ENCODE peak calls at places on chromosomes 16 and 17, in six cellular contexts. F is breast epithelium, O is Peyer's patch, W is spleen, Z is HepG2, T is transverse colon. Q is an unnamed sample.
A peak's percentile ranks its signal among the peaks of the same experiment; 100 is the strongest.

GRCh38 chr17:44351464-44351863 is 6.4 kb downstream of the GRN start:
- DNase-seq in F (no peak), O (no peak), W (no peak), Z (no peak), T (no peak), Q (no peak)

GRCh38 chr16:79104567-79104966 is 496.0 kb downstream of the MAF start:
- DNase-seq in F (no peak), O (no peak), W (no peak), Z (no peak), T (no peak), Q (no peak)

GRCh38 chr16:52498640-52499039 is 48.3 kb downstream of the TOX3 start:
- DNase-seq in F (no peak), O (no peak), W (no peak), Z (no peak), T (peak; percentile 48), Q (no peak)

GRCh38 chr16:73813523-73813922 is 483.1 kb upstream of the PSMD7 start:
- DNase-seq in F (no peak), O (no peak), W (no peak), Z (no peak), T (no peak), Q (no peak)

GRCh38 chr17:65268832-65269231 is 131.7 kb downstream of the RGS9 start:
- DNase-seq in F (no peak), O (no peak), W (no peak), Z (no peak), T (no peak), Q (no peak)

GRCh38 chr17:17853811-17854527 is 17.2 kb upstream of the SREBF1 start:
- DNase-seq in F (no peak), O (no peak), W (no peak), Z (no peak), T (no peak), Q (no peak)

GRCh38 chr16:22623351-22623781 is 112.7 kb downstream of the NPIPB5 start:
- DNase-seq in F (no peak), O (no peak), W (no peak), Z (no peak), T (no peak), Q (no peak)

GRCh38 chr16:65524997-65525396 is 403.1 kb upstream of the CDH11 start:
- DNase-seq in F (no peak), O (no peak), W (no peak), Z (no peak), T (no peak), Q (no peak)

GRCh38 chr17:77664097-77664729 is 294.3 kb upstream of the TNRC6C start:
- DNase-seq in F (no peak), O (no peak), W (peak; percentile 40), Z (no peak), T (no peak), Q (no peak)

GRCh38 chr17:17626151-17626805 is 34.8 kb upstream of the PEMT start:
- DNase-seq in F (no peak), O (no peak), W (no peak), Z (no peak), T (no peak), Q (no peak)

GRCh38 chr17:44210342-44211192 is 8.9 kb downstream of the UBTF start:
- DNase-seq in F (peak; percentile 56), O (peak; percentile 93), W (peak; percentile 99), Z (no peak), T (peak; percentile 92), Q (peak; percentile 84)

GRCh38 chr16:50238314-50238713 is 28.0 kb upstream of the ADCY7 start:
- DNase-seq in F (no peak), O (no peak), W (no peak), Z (peak; percentile 15), T (no peak), Q (no peak)

GRCh38 chr17:51860934-51861561 is 297.5 kb downstream of the CA10 start:
- DNase-seq in F (no peak), O (no peak), W (no peak), Z (peak; percentile 44), T (peak; percentile 47), Q (no peak)

GRCh38 chr16:66712512-66712911 is 16.0 kb upstream of the CMTM4 start:
- DNase-seq in F (no peak), O (no peak), W (no peak), Z (no peak), T (no peak), Q (no peak)

GRCh38 chr16:86578499-86579267 is at the start of gene FOXL1:
- DNase-seq in F (no peak), O (no peak), W (no peak), Z (no peak), T (no peak), Q (no peak)

GRCh38 chr17:3556905-3557767 is 476 bp downstream of the TRPV3 start:
- DNase-seq in F (no peak), O (peak; percentile 67), W (no peak), Z (no peak), T (no peak), Q (no peak)

GRCh38 chr16:13120557-13120956 is 219.2 kb downstream of the SHISA9 start:
- DNase-seq in F (no peak), O (no peak), W (no peak), Z (no peak), T (no peak), Q (no peak)
- H3K4me3 ChIP-seq in F (no peak overlapping the region), O (no peak overlapping the region), W (no peak overlapping the region), Z (no peak overlapping the region), T (no peak overlapping the region), Q (no peak overlapping the region)

GRCh38 chr17:7841622-7842379 is 7.8 kb downstream of the KDM6B start:
- DNase-seq in F (peak; percentile 87), O (peak; percentile 95), W (peak; percentile 96), Z (peak; percentile 80), T (peak; percentile 92), Q (peak; percentile 93)

GRCh38 chr17:7840441-7840840 is 6.4 kb downstream of the KDM6B start:
- DNase-seq in F (no peak), O (no peak), W (no peak), Z (no peak), T (no peak), Q (no peak)

GRCh38 chr17:7842380-7842949 is 8.4 kb downstream of the KDM6B start:
- DNase-seq in F (peak; percentile 71), O (no peak), W (peak; percentile 96), Z (peak; percentile 56), T (peak; percentile 82), Q (peak; percentile 78)

GRCh38 chr17:7840875-7841274 is 6.9 kb downstream of the KDM6B start:
- DNase-seq in F (no peak), O (no peak), W (no peak), Z (no peak), T (no peak), Q (no peak)

DNA sequence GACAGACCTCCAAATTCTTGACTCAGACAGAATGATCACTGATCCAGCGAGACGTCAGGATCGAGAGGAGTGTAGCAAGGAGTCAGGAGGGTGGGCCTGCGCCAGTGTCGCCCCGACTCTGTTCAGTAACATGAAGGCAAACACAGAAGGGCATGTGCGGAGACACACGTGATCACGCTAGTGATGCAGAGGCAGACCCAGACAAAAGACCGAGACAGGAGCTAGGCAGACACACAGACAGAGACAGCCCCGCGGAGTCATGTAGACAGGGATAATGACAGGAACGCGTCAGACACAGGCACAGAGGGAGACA is 7.2 kb downstream of the KDM6B start:
- DNase-seq in F (no peak), O (no peak), W (no peak), Z (no peak), T (no peak), Q (no peak)
- H3K4me1 ChIP-seq in F (peaks cover 43% of the 10 kb centered on the region), O (no peaks in the 10 kb centered on the region), W (peaks cover 50% of the 10 kb centered on the region), Z (peaks cover 49% of the 10 kb centered on the region), T (peaks cover 61% of the 10 kb centered on the region), Q (peaks cover 17% of the 10 kb centered on the region)

GRCh38 chr17:48612456-48612853 is 1.6 kb upstream of the HOXB7 start:
- DNase-seq in F (no peak), O (no peak), W (no peak), Z (no peak), T (no peak), Q (no peak)

GRCh38 chr17:48610282-48611211 is at the start of gene HOXB7:
- DNase-seq in F (no peak), O (peak; percentile 90), W (peak; percentile 85), Z (no peak), T (peak; percentile 88), Q (no peak)

GRCh38 chr17:48611213-48611612 is 396 bp upstream of the HOXB7 start:
- DNase-seq in F (no peak), O (no peak), W (no peak), Z (no peak), T (no peak), Q (no peak)

GRCh38 chr17:48612854-48613691 is 2.0 kb downstream of the HOXB8 start:
- DNase-seq in F (no peak), O (peak; percentile 71), W (peak; percentile 47), Z (peak; percentile 15), T (peak; percentile 49), Q (no peak)

DNA sequence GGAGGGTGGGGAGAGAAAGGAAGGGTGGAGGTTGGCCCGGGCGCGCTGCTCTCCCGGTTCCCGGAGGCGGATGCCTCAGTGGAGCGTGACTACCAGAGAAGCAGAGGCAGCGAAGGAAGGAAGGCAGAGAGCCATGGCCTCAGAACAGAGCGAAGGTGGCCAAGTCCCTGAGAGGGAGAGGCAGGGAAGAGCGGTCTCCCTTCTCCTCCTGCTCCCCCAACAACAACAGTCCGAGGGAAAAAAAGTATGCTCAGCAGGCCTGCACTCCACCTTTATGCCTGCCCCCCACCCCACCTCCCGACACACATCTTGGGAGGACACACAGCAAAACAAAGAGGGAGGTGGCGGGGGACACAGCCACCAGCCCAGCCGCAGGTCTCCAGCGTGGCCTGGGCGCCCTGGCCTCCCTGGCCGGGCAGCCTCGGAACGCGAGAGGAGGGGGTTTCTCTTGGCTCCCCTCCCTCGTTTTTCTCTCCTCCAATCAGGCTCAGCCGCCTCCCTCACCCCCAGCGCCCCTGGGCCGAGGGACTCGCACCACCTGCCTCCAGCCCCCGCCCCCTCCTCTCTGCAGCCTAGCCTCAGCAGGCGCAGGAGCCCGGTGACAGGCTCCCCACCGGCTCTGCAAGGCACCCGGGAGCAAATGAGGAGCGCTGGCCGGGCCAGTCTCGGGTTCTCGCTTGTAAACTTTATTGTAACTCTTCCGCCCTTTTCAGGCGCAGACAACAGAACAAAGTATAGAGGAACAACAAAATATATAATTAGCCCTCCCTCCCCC is 1.1 kb upstream of the HOXB7 start:
- DNase-seq in F (no peak), O (peak; percentile 74), W (no peak), Z (no peak), T (peak; percentile 59), Q (no peak)
- TF ChIP-seq POLR2A in F (no peak), O (no peak), W (no peak), Z (no peak), T (peak; percentile 21), Q (peak; percentile 54)

GRCh38 chr17:63446981-63447687 is 1.0 kb upstream of the CYB561 start:
- DNase-seq in F (no peak), O (peak; percentile 74), W (no peak), Z (no peak), T (peak; percentile 56), Q (no peak)
- H3K4me3 ChIP-seq in F (peak overlapping the region; percentile 58), O (peak overlapping the region; percentile 66), W (peak overlapping the region; percentile 72), Z (no peak overlapping the region), T (peak overlapping the region; percentile 75), Q (peak overlapping the region; percentile 32)